ENCODE peak calls at places on chromosomes 7 and 10, in nine cellular contexts. One of them, this sample, is unnamed.

GRCh38 chr7:74325230-74325565 is 36.0 kb downstream of the CLIP2 start:
- DNase-seq in uterus: no peak
- DNase-seq in HCT116: no peak
- DNase-seq in suprapubic skin: no peak
- DNase-seq in adrenal gland: no peak
- DNase-seq in A549: no peak
- DNase-seq in endothelial cell of umbilical vein: no peak
- DNase-seq in tibial nerve: no peak
- DNase-seq in heart left ventricle: no peak
- DNase-seq in this sample: no peak

GRCh38 chr7:155291045-155291530 is 6.6 kb upstream of the INSIG1 start:
- DNase-seq in suprapubic skin: no peak
- DNase-seq in HCT116: peak; percentile 80
- DNase-seq in tibial nerve: no peak
- DNase-seq in adrenal gland: peak; percentile 85
- DNase-seq in endothelial cell of umbilical vein: peak; percentile 37
- DNase-seq in uterus: no peak
- DNase-seq in A549: peak; percentile 70
- DNase-seq in heart left ventricle: no peak
- DNase-seq in this sample: peak; percentile 52

GRCh38 chr7:136228185-136228584 is 251.0 kb upstream of the MTPN start:
- DNase-seq in endothelial cell of umbilical vein: no peak
- DNase-seq in suprapubic skin: no peak
- DNase-seq in A549: no peak
- DNase-seq in HCT116: no peak
- DNase-seq in uterus: no peak
- DNase-seq in heart left ventricle: no peak
- DNase-seq in adrenal gland: no peak
- DNase-seq in tibial nerve: no peak
- DNase-seq in this sample: no peak

GRCh38 chr7:12199363-12199762 is 11.7 kb upstream of the TMEM106B start:
- DNase-seq in uterus: no peak
- DNase-seq in heart left ventricle: no peak
- DNase-seq in suprapubic skin: no peak
- DNase-seq in adrenal gland: no peak
- DNase-seq in A549: peak; percentile 13
- DNase-seq in HCT116: no peak
- DNase-seq in endothelial cell of umbilical vein: no peak
- DNase-seq in tibial nerve: no peak
- DNase-seq in this sample: no peak

GRCh38 chr7:70647801-70648491 is 484.0 kb upstream of the GALNT17 start:
- DNase-seq in adrenal gland: no peak
- DNase-seq in suprapubic skin: no peak
- DNase-seq in HCT116: no peak
- DNase-seq in heart left ventricle: no peak
- DNase-seq in A549: no peak
- DNase-seq in endothelial cell of umbilical vein: no peak
- DNase-seq in uterus: no peak
- DNase-seq in tibial nerve: no peak
- DNase-seq in this sample: peak; percentile 40

GRCh38 chr7:101869026-101869900 is 51.8 kb downstream of the CUX1 start:
- DNase-seq in endothelial cell of umbilical vein: no peak
- DNase-seq in heart left ventricle: no peak
- DNase-seq in tibial nerve: no peak
- DNase-seq in uterus: no peak
- DNase-seq in A549: no peak
- DNase-seq in adrenal gland: no peak
- DNase-seq in HCT116: no peak
- DNase-seq in suprapubic skin: no peak
- DNase-seq in this sample: no peak

GRCh38 chr10:6201511-6201975 is 1.2 kb upstream of the PFKFB3 start:
- DNase-seq in heart left ventricle: peak; percentile 84
- DNase-seq in A549: peak; percentile 69
- DNase-seq in endothelial cell of umbilical vein: peak; percentile 54
- DNase-seq in HCT116: no peak
- DNase-seq in tibial nerve: peak; percentile 40
- DNase-seq in adrenal gland: peak; percentile 82
- DNase-seq in uterus: peak; percentile 57
- DNase-seq in suprapubic skin: peak; percentile 90
- DNase-seq in this sample: peak; percentile 84

GRCh38 chr10:64408386-64409178 is 887.4 kb downstream of the REEP3 start:
- DNase-seq in heart left ventricle: no peak
- DNase-seq in tibial nerve: no peak
- DNase-seq in suprapubic skin: no peak
- DNase-seq in endothelial cell of umbilical vein: no peak
- DNase-seq in A549: no peak
- DNase-seq in HCT116: no peak
- DNase-seq in adrenal gland: no peak
- DNase-seq in uterus: no peak
- DNase-seq in this sample: no peak

GRCh38 chr10:28797904-28798371 is 120.6 kb downstream of the BAMBI start:
- DNase-seq in adrenal gland: no peak
- DNase-seq in tibial nerve: no peak
- DNase-seq in uterus: no peak
- DNase-seq in heart left ventricle: no peak
- DNase-seq in suprapubic skin: no peak
- DNase-seq in endothelial cell of umbilical vein: no peak
- DNase-seq in A549: no peak
- DNase-seq in HCT116: no peak
- DNase-seq in this sample: no peak

GRCh38 chr10:132477066-132477397 is 60.6 kb upstream of the INPP5A start:
- DNase-seq in tibial nerve: no peak
- DNase-seq in suprapubic skin: no peak
- DNase-seq in HCT116: no peak
- DNase-seq in uterus: no peak
- DNase-seq in adrenal gland: no peak
- DNase-seq in A549: no peak
- DNase-seq in endothelial cell of umbilical vein: no peak
- DNase-seq in heart left ventricle: no peak
- DNase-seq in this sample: no peak

GRCh38 chr10:43452356-43452914 is 15.5 kb downstream of the ZNF487 start:
- DNase-seq in adrenal gland: no peak
- DNase-seq in tibial nerve: no peak
- DNase-seq in suprapubic skin: no peak
- DNase-seq in A549: no peak
- DNase-seq in heart left ventricle: no peak
- DNase-seq in uterus: no peak
- DNase-seq in endothelial cell of umbilical vein: no peak
- DNase-seq in HCT116: no peak
- DNase-seq in this sample: no peak

GRCh38 chr10:17961551-17962422 is 10.1 kb downstream of the SLC39A12 start:
- DNase-seq in endothelial cell of umbilical vein: no peak
- DNase-seq in A549: no peak
- DNase-seq in heart left ventricle: no peak
- DNase-seq in tibial nerve: no peak
- DNase-seq in suprapubic skin: no peak
- DNase-seq in HCT116: no peak
- DNase-seq in adrenal gland: no peak
- DNase-seq in uterus: no peak
- DNase-seq in this sample: no peak

GRCh38 chr7:134718211-134718875 is 61.1 kb upstream of the CALD1 start:
- DNase-seq in suprapubic skin: no peak
- DNase-seq in heart left ventricle: no peak
- DNase-seq in tibial nerve: no peak
- DNase-seq in HCT116: no peak
- DNase-seq in adrenal gland: no peak
- DNase-seq in A549: no peak
- DNase-seq in endothelial cell of umbilical vein: no peak
- DNase-seq in uterus: no peak
- DNase-seq in this sample: no peak

GRCh38 chr10:131195552-131196159 is 115.9 kb downstream of the TCERG1L start:
- DNase-seq in endothelial cell of umbilical vein: no peak
- DNase-seq in A549: no peak
- DNase-seq in uterus: no peak
- DNase-seq in heart left ventricle: no peak
- DNase-seq in tibial nerve: no peak
- DNase-seq in HCT116: no peak
- DNase-seq in suprapubic skin: peak; percentile 71
- DNase-seq in adrenal gland: no peak
- DNase-seq in this sample: peak; percentile 22

GRCh38 chr7:5610500-5611186 is 170.8 kb downstream of the RNF216 start:
- DNase-seq in HCT116: no peak
- DNase-seq in suprapubic skin: no peak
- DNase-seq in heart left ventricle: no peak
- DNase-seq in A549: no peak
- DNase-seq in endothelial cell of umbilical vein: no peak
- DNase-seq in adrenal gland: no peak
- DNase-seq in uterus: no peak
- DNase-seq in tibial nerve: no peak
- DNase-seq in this sample: no peak

GRCh38 chr10:38730076-38730475 is 635.9 kb downstream of the ZNF37A start:
- DNase-seq in A549: no peak
- DNase-seq in heart left ventricle: no peak
- DNase-seq in HCT116: no peak
- DNase-seq in adrenal gland: no peak
- DNase-seq in tibial nerve: no peak
- DNase-seq in uterus: no peak
- DNase-seq in endothelial cell of umbilical vein: no peak
- DNase-seq in suprapubic skin: no peak
- DNase-seq in this sample: no peak

GRCh38 chr7:76155938-76156337 is 45.8 kb upstream of the SRRM3 start:
- DNase-seq in tibial nerve: peak; percentile 77
- DNase-seq in adrenal gland: peak; percentile 62
- DNase-seq in suprapubic skin: no peak
- DNase-seq in HCT116: no peak
- DNase-seq in uterus: no peak
- DNase-seq in heart left ventricle: peak; percentile 70
- DNase-seq in endothelial cell of umbilical vein: no peak
- DNase-seq in A549: no peak
- DNase-seq in this sample: peak; percentile 37

GRCh38 chr7:92498557-92498956 is 20.8 kb upstream of the ERVW-1 start:
- DNase-seq in HCT116: no peak
- DNase-seq in heart left ventricle: no peak
- DNase-seq in tibial nerve: no peak
- DNase-seq in suprapubic skin: no peak
- DNase-seq in A549: no peak
- DNase-seq in uterus: no peak
- DNase-seq in endothelial cell of umbilical vein: no peak
- DNase-seq in adrenal gland: no peak
- DNase-seq in this sample: no peak

DNA sequence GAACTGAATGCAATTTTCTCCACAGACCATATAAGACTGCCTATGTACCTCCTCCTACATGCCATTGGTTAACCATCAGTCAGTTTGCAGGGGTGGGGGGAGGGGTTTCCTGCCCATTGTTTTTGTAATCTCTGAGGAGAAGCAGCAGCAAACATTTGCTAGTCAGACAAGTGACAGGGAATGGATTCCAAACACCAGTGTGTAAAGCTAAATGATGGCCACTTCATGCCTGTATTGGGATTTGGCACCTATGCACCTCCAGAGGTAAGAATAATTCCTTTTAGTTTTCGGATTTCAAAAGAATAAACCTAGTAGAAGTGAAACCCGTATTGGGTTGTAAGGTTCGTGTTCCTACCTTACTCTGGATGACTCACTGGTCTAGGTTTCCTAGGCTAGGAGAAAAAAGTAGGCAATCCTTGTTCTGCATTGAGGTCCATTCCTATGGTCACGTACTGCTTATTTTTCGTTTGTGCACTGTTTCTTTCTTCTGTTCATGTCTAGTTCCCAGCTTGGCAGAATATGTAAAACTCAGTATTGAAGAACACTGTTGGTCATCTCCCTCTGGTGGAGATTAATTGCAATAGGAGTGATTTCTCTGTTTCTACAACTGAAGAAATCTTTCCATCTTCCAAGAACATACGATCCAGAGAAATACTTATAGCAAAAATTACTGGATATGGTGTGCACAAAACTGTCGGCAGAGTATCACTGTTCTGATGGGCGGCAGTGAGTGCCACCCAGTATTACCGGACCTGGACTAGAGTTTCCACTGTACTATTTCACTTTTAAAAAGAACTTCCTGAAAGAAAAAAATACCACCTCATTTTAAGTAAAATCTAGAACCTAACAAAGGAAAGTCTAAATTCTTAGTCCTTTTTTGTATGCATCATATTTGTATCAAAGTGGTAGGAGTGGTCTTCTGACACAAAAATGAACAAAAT is at the start of gene AKR1C3:
- DNase-seq in endothelial cell of umbilical vein: peak; percentile 83
- DNase-seq in uterus: no peak
- DNase-seq in suprapubic skin: no peak
- DNase-seq in adrenal gland: no peak
- DNase-seq in tibial nerve: no peak
- DNase-seq in heart left ventricle: no peak
- DNase-seq in HCT116: peak; percentile 51
- DNase-seq in A549: peak; percentile 61
- DNase-seq in this sample: no peak
- TF ChIP-seq POLR2A in endothelial cell of umbilical vein: no peak
- TF ChIP-seq POLR2A in uterus: no peak
- TF ChIP-seq POLR2A in suprapubic skin: no peak
- TF ChIP-seq POLR2A in adrenal gland: no peak
- TF ChIP-seq POLR2A in tibial nerve: no peak
- TF ChIP-seq POLR2A in heart left ventricle: no peak
- TF ChIP-seq POLR2A in HCT116: no peak
- TF ChIP-seq POLR2A in A549: peak; percentile 53
- TF ChIP-seq POLR2A in this sample: no peak

GRCh38 chr10:3761111-3761686 is 23.8 kb downstream of the KLF6 start:
- DNase-seq in endothelial cell of umbilical vein: no peak
- DNase-seq in tibial nerve: no peak
- DNase-seq in A549: no peak
- DNase-seq in HCT116: no peak
- DNase-seq in uterus: no peak
- DNase-seq in heart left ventricle: no peak
- DNase-seq in suprapubic skin: peak; percentile 11
- DNase-seq in adrenal gland: no peak
- DNase-seq in this sample: no peak
- H3K4me1 ChIP-seq in endothelial cell of umbilical vein: peaks cover 3% of the 10 kb centered on the region
- H3K4me1 ChIP-seq in tibial nerve: peaks cover 15% of the 10 kb centered on the region
- H3K4me1 ChIP-seq in A549: peaks cover 52% of the 10 kb centered on the region
- H3K4me1 ChIP-seq in HCT116: peaks cover 31% of the 10 kb centered on the region
- H3K4me1 ChIP-seq in uterus: no peaks in the 10 kb centered on the region
- H3K4me1 ChIP-seq in heart left ventricle: peaks cover 3% of the 10 kb centered on the region
- H3K4me1 ChIP-seq in suprapubic skin: peaks cover 58% of the 10 kb centered on the region
- H3K4me1 ChIP-seq in adrenal gland: no peaks in the 10 kb centered on the region
- H3K4me1 ChIP-seq in this sample: peaks cover 9% of the 10 kb centered on the region

GRCh38 chr7:82284936-82285519 is 158.5 kb downstream of the CACNA2D1 start:
- DNase-seq in tibial nerve: no peak
- DNase-seq in heart left ventricle: no peak
- DNase-seq in HCT116: no peak
- DNase-seq in endothelial cell of umbilical vein: no peak
- DNase-seq in suprapubic skin: no peak
- DNase-seq in uterus: no peak
- DNase-seq in adrenal gland: no peak
- DNase-seq in A549: no peak
- DNase-seq in this sample: no peak
- TF ChIP-seq POLR2A in tibial nerve: no peak
- TF ChIP-seq POLR2A in heart left ventricle: no peak
- TF ChIP-seq POLR2A in HCT116: no peak
- TF ChIP-seq POLR2A in endothelial cell of umbilical vein: no peak
- TF ChIP-seq POLR2A in suprapubic skin: no peak
- TF ChIP-seq POLR2A in uterus: no peak
- TF ChIP-seq POLR2A in adrenal gland: no peak
- TF ChIP-seq POLR2A in A549: no peak
- TF ChIP-seq POLR2A in this sample: no peak

DNA sequence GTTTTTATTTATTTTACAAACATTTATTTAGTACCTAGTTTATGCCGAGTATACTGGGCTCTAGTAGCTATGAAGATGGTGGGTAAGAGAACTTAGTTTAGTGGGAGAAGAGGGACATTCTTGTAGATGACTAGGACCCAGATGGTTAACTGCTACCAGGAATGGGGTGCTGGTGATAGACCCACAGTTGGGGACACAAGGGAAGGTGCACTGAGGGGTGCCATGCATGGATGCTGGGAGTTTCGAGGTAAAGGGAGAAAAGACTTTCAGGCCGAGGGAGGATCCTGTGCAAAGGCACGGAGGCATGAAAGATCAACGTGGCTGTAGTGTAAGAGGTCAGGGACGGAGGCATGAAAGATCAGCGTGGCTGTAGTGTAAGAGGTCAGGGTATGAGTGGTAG is 204.2 kb upstream of the HABP2 start:
- DNase-seq in uterus: no peak
- DNase-seq in suprapubic skin: no peak
- DNase-seq in A549: no peak
- DNase-seq in adrenal gland: no peak
- DNase-seq in heart left ventricle: no peak
- DNase-seq in endothelial cell of umbilical vein: no peak
- DNase-seq in HCT116: no peak
- DNase-seq in tibial nerve: no peak
- DNase-seq in this sample: no peak
- H3K4me1 ChIP-seq in uterus: no peaks in the 10 kb centered on the region
- H3K4me1 ChIP-seq in suprapubic skin: peaks cover 11% of the 10 kb centered on the region
- H3K4me1 ChIP-seq in A549: no peaks in the 10 kb centered on the region
- H3K4me1 ChIP-seq in adrenal gland: no peaks in the 10 kb centered on the region
- H3K4me1 ChIP-seq in heart left ventricle: no peaks in the 10 kb centered on the region
- H3K4me1 ChIP-seq in endothelial cell of umbilical vein: no peaks in the 10 kb centered on the region
- H3K4me1 ChIP-seq in HCT116: no peaks in the 10 kb centered on the region
- H3K4me1 ChIP-seq in tibial nerve: no peaks in the 10 kb centered on the region
- H3K4me1 ChIP-seq in this sample: no peaks in the 10 kb centered on the region